ENCODE peak calls at places on chromosomes 1 and 21, in six cellular contexts. One of them, this sample, is unnamed.

GRCh38 chr1:3350441-3351261 is 103.8 kb upstream of the ARHGEF16 start:
- DNase-seq in SK-N-SH: no peak
- DNase-seq in H1: no peak
- DNase-seq in K562: no peak
- DNase-seq in transverse colon: no peak
- DNase-seq in HepG2: peak
- DNase-seq in this sample: peak

GRCh38 chr1:65717815-65718454 is 74.8 kb upstream of the PDE4B start:
- DNase-seq in H1: no peak
- DNase-seq in HepG2: no peak
- DNase-seq in SK-N-SH: no peak
- DNase-seq in K562: no peak
- DNase-seq in transverse colon: no peak
- DNase-seq in this sample: no peak

GRCh38 chr1:201149400-201149799 is 4.9 kb downstream of the TMEM9 start:
- DNase-seq in H1: no peak
- DNase-seq in K562: peak
- DNase-seq in HepG2: peak
- DNase-seq in transverse colon: no peak
- DNase-seq in SK-N-SH: peak
- DNase-seq in this sample: no peak

GRCh38 chr1:60657926-60658325 is 424.4 kb upstream of the NFIA start:
- DNase-seq in HepG2: no peak
- DNase-seq in K562: no peak
- DNase-seq in SK-N-SH: no peak
- DNase-seq in transverse colon: no peak
- DNase-seq in H1: no peak
- DNase-seq in this sample: no peak

GRCh38 chr1:156807627-156808026 is 9.0 kb downstream of the SH2D2A start:
- DNase-seq in SK-N-SH: no peak
- DNase-seq in transverse colon: no peak
- DNase-seq in K562: no peak
- DNase-seq in HepG2: no peak
- DNase-seq in H1: no peak
- DNase-seq in this sample: no peak

GRCh38 chr21:16072692-16073091 is 342.9 kb downstream of the USP25 start:
- DNase-seq in HepG2: no peak
- DNase-seq in K562: no peak
- DNase-seq in transverse colon: no peak
- DNase-seq in SK-N-SH: no peak
- DNase-seq in H1: no peak
- DNase-seq in this sample: no peak

GRCh38 chr1:201563941-201564340 is 25.0 kb downstream of the NAV1 start:
- DNase-seq in H1: no peak
- DNase-seq in SK-N-SH: no peak
- DNase-seq in K562: no peak
- DNase-seq in transverse colon: no peak
- DNase-seq in HepG2: no peak
- DNase-seq in this sample: no peak

GRCh38 chr1:243447342-243447741 is 191.5 kb downstream of the SDCCAG8 start:
- DNase-seq in transverse colon: no peak
- DNase-seq in K562: peak
- DNase-seq in H1: no peak
- DNase-seq in SK-N-SH: no peak
- DNase-seq in HepG2: no peak
- DNase-seq in this sample: peak

GRCh38 chr1:2275796-2276536 is 47.8 kb downstream of the SKI start:
- DNase-seq in transverse colon: no peak
- DNase-seq in SK-N-SH: no peak
- DNase-seq in HepG2: no peak
- DNase-seq in K562: peak
- DNase-seq in H1: no peak
- DNase-seq in this sample: no peak

GRCh38 chr1:19651141-19651737 is 7.1 kb downstream of the NBL1 start:
- DNase-seq in transverse colon: peak
- DNase-seq in H1: no peak
- DNase-seq in HepG2: peak
- DNase-seq in SK-N-SH: peak
- DNase-seq in K562: peak
- DNase-seq in this sample: peak

GRCh38 chr1:33256701-33257387 is 552 bp downstream of the ZNF362 start:
- DNase-seq in HepG2: peak
- DNase-seq in SK-N-SH: no peak
- DNase-seq in H1: no peak
- DNase-seq in K562: peak
- DNase-seq in transverse colon: peak
- DNase-seq in this sample: peak

GRCh38 chr1:9233241-9233941 is 1.2 kb upstream of the H6PD start:
- DNase-seq in HepG2: peak
- DNase-seq in H1: no peak
- DNase-seq in K562: no peak
- DNase-seq in SK-N-SH: no peak
- DNase-seq in transverse colon: peak
- DNase-seq in this sample: peak
- TF ChIP-seq EP300 in HepG2: peak
- TF ChIP-seq EP300 in H1: no peak
- TF ChIP-seq EP300 in K562: no peak
- TF ChIP-seq EP300 in SK-N-SH: no peak
- TF ChIP-seq EP300 in transverse colon: peak
- TF ChIP-seq EP300 in this sample: peak

DNA sequence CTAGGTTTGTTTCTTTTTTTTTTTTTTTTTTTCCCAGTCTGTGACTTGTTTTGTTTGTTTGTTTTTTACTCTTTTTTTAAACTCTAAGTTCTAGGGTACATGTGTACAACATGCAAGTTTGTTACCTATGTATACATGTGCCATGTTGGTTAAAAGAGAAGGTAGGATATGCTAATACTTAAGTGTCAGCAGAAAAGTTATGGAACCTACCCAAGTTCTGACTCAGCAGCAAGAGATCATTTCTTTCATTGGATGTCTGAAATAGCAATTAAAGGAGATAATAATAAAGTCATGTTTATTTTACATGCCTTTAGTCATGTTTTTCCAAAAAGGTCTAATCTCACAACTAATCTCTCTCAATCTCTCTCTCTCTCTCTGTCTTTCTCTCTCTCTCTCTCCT is 87.4 kb upstream of the PALMD start:
- DNase-seq in HepG2: no peak
- DNase-seq in transverse colon: no peak
- DNase-seq in H1: no peak
- DNase-seq in SK-N-SH: no peak
- DNase-seq in K562: no peak
- DNase-seq in this sample: no peak
- TF ChIP-seq POLR2AphosphoS5 in HepG2: no peak
- TF ChIP-seq POLR2AphosphoS5 in transverse colon: no peak
- TF ChIP-seq POLR2AphosphoS5 in H1: no peak
- TF ChIP-seq POLR2AphosphoS5 in SK-N-SH: no peak
- TF ChIP-seq POLR2AphosphoS5 in K562: no peak
- TF ChIP-seq POLR2AphosphoS5 in this sample: no peak

DNA sequence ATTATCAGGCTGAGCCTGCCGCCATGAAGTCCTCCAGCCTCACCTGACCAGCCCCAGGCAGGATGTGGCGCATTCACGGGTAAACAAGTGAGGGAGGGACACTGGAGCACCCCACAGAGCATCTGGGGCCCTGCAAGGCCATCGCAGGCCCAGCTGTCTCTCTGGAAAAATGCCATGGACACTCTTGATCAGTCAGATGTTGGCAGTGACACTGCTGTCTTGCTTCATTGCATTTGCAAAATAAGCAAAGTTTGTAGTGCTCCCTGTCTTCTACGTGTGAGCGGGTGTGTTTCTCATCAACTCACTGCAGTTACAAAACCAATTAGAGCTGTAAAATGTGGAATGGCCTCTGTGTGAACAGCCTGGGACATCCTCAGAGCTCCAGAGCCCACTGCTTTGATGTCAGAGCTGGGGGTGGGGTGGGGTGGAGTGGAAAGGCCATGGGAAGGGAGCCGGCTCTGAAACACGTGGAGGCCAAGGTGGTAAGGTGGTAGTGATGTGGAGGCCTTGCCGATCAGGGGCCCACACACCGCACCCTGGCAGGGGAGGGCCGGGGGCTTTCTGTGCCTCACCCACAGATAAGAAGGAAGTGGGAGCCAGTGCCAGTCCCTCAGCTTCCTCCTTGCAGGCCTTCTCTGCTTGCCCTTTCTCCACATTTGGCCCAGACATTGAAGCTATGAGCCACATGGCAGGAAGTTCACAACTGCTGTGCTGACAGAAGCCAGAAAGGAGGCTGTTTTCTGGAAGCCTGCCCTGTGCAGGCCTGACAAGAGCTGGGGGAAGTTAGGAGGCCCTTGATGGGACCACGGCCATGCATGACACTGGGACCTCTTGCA is 254.9 kb downstream of the RHOU start:
- DNase-seq in HepG2: peak
- DNase-seq in SK-N-SH: peak
- DNase-seq in K562: no peak
- DNase-seq in transverse colon: peak
- DNase-seq in H1: no peak
- DNase-seq in this sample: peak
- TF ChIP-seq EP300 in HepG2: no peak
- TF ChIP-seq EP300 in SK-N-SH: peak
- TF ChIP-seq EP300 in K562: no peak
- TF ChIP-seq EP300 in transverse colon: no peak
- TF ChIP-seq EP300 in H1: no peak
- TF ChIP-seq EP300 in this sample: no peak

GRCh38 chr21:33378081-33378480 is 25.1 kb upstream of the IFNGR2 start:
- DNase-seq in H1: no peak
- DNase-seq in K562: no peak
- DNase-seq in transverse colon: no peak
- DNase-seq in SK-N-SH: no peak
- DNase-seq in HepG2: no peak
- DNase-seq in this sample: no peak

GRCh38 chr21:33383056-33383888 is 19.9 kb upstream of the IFNGR2 start:
- DNase-seq in HepG2: peak
- DNase-seq in SK-N-SH: no peak
- DNase-seq in K562: peak
- DNase-seq in H1: no peak
- DNase-seq in transverse colon: peak
- DNase-seq in this sample: peak

GRCh38 chr21:33377221-33377620 is 26.0 kb upstream of the IFNGR2 start:
- DNase-seq in K562: no peak
- DNase-seq in SK-N-SH: no peak
- DNase-seq in transverse colon: no peak
- DNase-seq in HepG2: no peak
- DNase-seq in H1: no peak
- DNase-seq in this sample: no peak

GRCh38 chr21:33384851-33385331 is 18.3 kb upstream of the IFNGR2 start:
- DNase-seq in K562: no peak
- DNase-seq in transverse colon: no peak
- DNase-seq in SK-N-SH: no peak
- DNase-seq in H1: no peak
- DNase-seq in HepG2: no peak
- DNase-seq in this sample: no peak

GRCh38 chr21:33380483-33380998 is 22.7 kb upstream of the IFNGR2 start:
- DNase-seq in K562: peak
- DNase-seq in SK-N-SH: no peak
- DNase-seq in H1: peak
- DNase-seq in transverse colon: peak
- DNase-seq in HepG2: peak
- DNase-seq in this sample: peak
- TF ChIP-seq POLR2AphosphoS5 in K562: no peak
- TF ChIP-seq POLR2AphosphoS5 in SK-N-SH: peak
- TF ChIP-seq POLR2AphosphoS5 in H1: no peak
- TF ChIP-seq POLR2AphosphoS5 in transverse colon: peak
- TF ChIP-seq POLR2AphosphoS5 in HepG2: no peak
- TF ChIP-seq POLR2AphosphoS5 in this sample: peak